ENCODE peak calls at places on chromosomes 7 and 10, in five cellular contexts. G, J, I, Z and E are unnamed samples.

GRCh38 chr10:43212043-43212721 is 54.7 kb downstream of the RASGEF1A start:
- DNase-seq in J (no peak), Z (no peak), I (no peak), G (no peak), E (no peak)

GRCh38 chr7:77935652-77936348 is 137.2 kb downstream of the PHTF2 start:
- DNase-seq in J (peak), I (no peak), Z (no peak), G (peak), E (no peak)

GRCh38 chr7:94391716-94392390 is 2.8 kb upstream of the COL1A2 start:
- DNase-seq in I (no peak), Z (peak), G (no peak), J (peak), E (no peak)

GRCh38 chr7:3068568-3068967 is 24.9 kb upstream of the CARD11 start:
- DNase-seq in J (no peak), I (no peak), G (no peak), Z (no peak), E (no peak)

GRCh38 chr7:27895553-27895952 is 155.6 kb downstream of the TAX1BP1 start:
- DNase-seq in G (no peak), Z (no peak), J (no peak), I (no peak), E (no peak)

GRCh38 chr10:6301482-6302083 is 98.9 kb downstream of the PFKFB3 start:
- DNase-seq in J (no peak), G (no peak), I (no peak), Z (peak), E (no peak)

GRCh38 chr10:80413152-80413996 is 5.0 kb downstream of the PRXL2A start:
- DNase-seq in J (no peak), G (no peak), Z (peak), I (no peak), E (no peak)

GRCh38 chr7:151631149-151631967 is 111.7 kb upstream of the RHEB start:
- DNase-seq in Z (peak), J (no peak), G (peak), I (no peak), E (peak)

GRCh38 chr10:84214612-84215235 is 10.6 kb downstream of the LRIT2 start:
- DNase-seq in I (no peak), Z (no peak), G (peak), J (no peak), E (no peak)

GRCh38 chr10:86410542-86411124 is 44.0 kb upstream of the GRID1 start:
- DNase-seq in Z (peak), I (no peak), J (peak), G (no peak), E (no peak)